ENCODE peak calls at places on chromosomes 11 and 22, in seven cellular contexts. F is HL-60, B is EL, A is HT-29, T is AG04450, V is HTR-8/SVneo, U is H7. Q is an unnamed sample.

GRCh38 chr11:102620858-102621561 is 4.1 kb downstream of the MMP20 start:
- DNase-seq in A (no peak), F (no peak), V (no peak), T (peak), B (peak), U (no peak), Q (no peak)

GRCh38 chr11:45400594-45400993 is 114.5 kb upstream of the SYT13 start:
- DNase-seq in B (peak), U (no peak), T (peak), F (no peak), V (peak), A (no peak), Q (no peak)

GRCh38 chr11:64011371-64011770 is 24.4 kb upstream of the FLRT1 start:
- DNase-seq in B (no peak), F (no peak), A (no peak), T (no peak), U (no peak), V (no peak), Q (no peak)

GRCh38 chr22:24178021-24178431 is 3.3 kb upstream of the SUSD2 start:
- DNase-seq in F (no peak), B (no peak), T (no peak), U (no peak), A (no peak), V (no peak), Q (no peak)

GRCh38 chr11:86396403-86396802 is 21.7 kb downstream of the CCDC81 start:
- DNase-seq in F (no peak), A (no peak), B (peak), T (peak), U (no peak), V (peak), Q (no peak)

GRCh38 chr11:3231851-3232744 is at the start of gene MRGPRE:
- DNase-seq in B (no peak), A (peak), F (peak), U (peak), T (no peak), V (no peak), Q (no peak)

GRCh38 chr22:47063606-47064005 is 301.2 kb downstream of the TBC1D22A start:
- DNase-seq in B (no peak), V (no peak), U (peak), F (no peak), A (no peak), T (no peak), Q (peak)

GRCh38 chr11:78365381-78365792 is 52.2 kb downstream of the GAB2 start:
- DNase-seq in V (peak), B (peak), F (no peak), T (no peak), U (peak), A (peak), Q (peak)

GRCh38 chr11:117547188-117547831 is 219.7 kb downstream of the CEP164 start:
- DNase-seq in T (no peak), B (no peak), V (no peak), A (no peak), F (no peak), U (peak), Q (peak)

GRCh38 chr11:32090774-32091370 is at the start of gene RCN1:
- DNase-seq in A (peak), U (peak), F (no peak), B (peak), V (peak), T (peak), Q (peak)

GRCh38 chr11:120517390-120518315 is 6.1 kb downstream of the GRIK4 start:
- DNase-seq in U (peak), T (no peak), F (no peak), B (peak), A (no peak), V (peak), Q (no peak)

GRCh38 chr11:70029831-70030811 is 48.0 kb upstream of the ANO1 start:
- DNase-seq in T (no peak), U (peak), B (no peak), F (no peak), V (no peak), A (no peak), Q (no peak)

GRCh38 chr11:91085985-91086384 is 863.1 kb upstream of the CHORDC1 start:
- DNase-seq in B (no peak), T (no peak), F (no peak), V (no peak), U (no peak), A (no peak), Q (no peak)

GRCh38 chr11:69304258-69304657 is 10.3 kb downstream of the MYEOV start:
- DNase-seq in B (no peak), F (no peak), A (no peak), V (no peak), T (no peak), U (no peak), Q (no peak)

GRCh38 chr22:27022741-27023373 is 365.5 kb downstream of the MIAT start:
- DNase-seq in T (no peak), F (no peak), V (no peak), U (peak), A (no peak), B (no peak), Q (peak)

GRCh38 chr11:86068138-86068861 is 584 bp downstream of the PICALM start:
- DNase-seq in A (peak), F (peak), V (no peak), B (peak), T (no peak), U (peak), Q (peak)

GRCh38 chr11:445765-446588 is 4.1 kb upstream of the PTDSS2 start:
- DNase-seq in B (no peak), T (no peak), U (no peak), V (no peak), A (no peak), F (no peak), Q (peak)

GRCh38 chr11:117823941-117824420 is 563 bp downstream of the FXYD2 start:
- DNase-seq in B (no peak), V (no peak), F (no peak), U (peak), T (no peak), A (no peak), Q (no peak)

GRCh38 chr22:27213766-27214581 is 556.6 kb downstream of the MIAT start:
- DNase-seq in F (no peak), T (peak), V (no peak), U (no peak), A (no peak), B (no peak), Q (no peak)

GRCh38 chr11:64285885-64286800 is 495 bp downstream of the GPR137 start:
- DNase-seq in T (no peak), A (peak), F (peak), U (peak), B (no peak), V (no peak), Q (no peak)

GRCh38 chr22:19723990-19724827 is 870 bp downstream of the GP1BB start:
- DNase-seq in T (no peak), U (peak), B (no peak), A (no peak), F (peak), V (no peak), Q (peak)

GRCh38 chr11:33624082-33624481 is 76.5 kb downstream of the C11orf91 start:
- DNase-seq in T (no peak), A (no peak), V (no peak), U (no peak), B (no peak), F (no peak), Q (no peak)

GRCh38 chr11:108733479-108734116 is 68.7 kb downstream of the DDX10 start:
- DNase-seq in F (peak), B (peak), A (no peak), V (no peak), U (no peak), T (no peak), Q (no peak)

GRCh38 chr22:45129703-45130524 is 33.8 kb upstream of the NUP50 start:
- DNase-seq in V (no peak), B (no peak), F (no peak), T (no peak), A (no peak), U (no peak), Q (no peak)

GRCh38 chr11:129694966-129695365 is 120.7 kb upstream of the TMEM45B start:
- DNase-seq in V (no peak), T (no peak), F (no peak), U (no peak), A (no peak), B (no peak), Q (no peak)

GRCh38 chr11:10377182-10377581 is 72.3 kb downstream of the ADM start:
- DNase-seq in B (no peak), V (no peak), F (no peak), T (no peak), A (no peak), U (no peak), Q (no peak)

GRCh38 chr22:46358766-46359165 is 23.3 kb downstream of the TRMU start:
- DNase-seq in B (no peak), T (no peak), V (no peak), U (no peak), A (no peak), F (no peak), Q (no peak)

GRCh38 chr11:12981879-12982531 is 27.1 kb upstream of the RASSF10 start:
- DNase-seq in T (no peak), U (no peak), V (no peak), A (peak), B (peak), F (no peak), Q (no peak)

GRCh38 chr11:16890442-16890841 is 123.8 kb downstream of the PLEKHA7 start:
- DNase-seq in B (no peak), T (no peak), A (no peak), U (no peak), V (no peak), F (no peak), Q (no peak)